ENCODE peak calls at places on chromosomes 1 and 21, in six cellular contexts. One of them, this sample, is unnamed.

GRCh38 chr1:156487862-156488261 is 12.7 kb downstream of the MEF2D start:
- DNase-seq in psoas muscle: no peak
- DNase-seq in activated CD8-positive, alpha-beta memory T cell treated with anti-CD3 and anti-CD28 coated beads for 48 hours: no peak
- DNase-seq in pancreas: no peak
- DNase-seq in left cardiac atrium: no peak
- DNase-seq in stimulated activated CD8-positive, alpha-beta memory T cell treated with anti-CD3 and anti-CD28 coated beads, Interleukin-15, amount 100 ng/mL, for 4 hours: no peak
- DNase-seq in this sample: no peak

GRCh38 chr1:40901886-40902633 is 39.9 kb upstream of the CITED4 start:
- DNase-seq in psoas muscle: peak
- DNase-seq in activated CD8-positive, alpha-beta memory T cell treated with anti-CD3 and anti-CD28 coated beads for 48 hours: no peak
- DNase-seq in pancreas: no peak
- DNase-seq in left cardiac atrium: peak
- DNase-seq in stimulated activated CD8-positive, alpha-beta memory T cell treated with anti-CD3 and anti-CD28 coated beads, Interleukin-15, amount 100 ng/mL, for 4 hours: no peak
- DNase-seq in this sample: peak

GRCh38 chr21:32921632-32922230 is 104.0 kb upstream of the OLIG2 start:
- DNase-seq in psoas muscle: no peak
- DNase-seq in activated CD8-positive, alpha-beta memory T cell treated with anti-CD3 and anti-CD28 coated beads for 48 hours: no peak
- DNase-seq in pancreas: no peak
- DNase-seq in left cardiac atrium: no peak
- DNase-seq in stimulated activated CD8-positive, alpha-beta memory T cell treated with anti-CD3 and anti-CD28 coated beads, Interleukin-15, amount 100 ng/mL, for 4 hours: no peak
- DNase-seq in this sample: peak

GRCh38 chr1:229107972-229108371 is 162.9 kb upstream of the RAB4A start:
- DNase-seq in psoas muscle: no peak
- DNase-seq in activated CD8-positive, alpha-beta memory T cell treated with anti-CD3 and anti-CD28 coated beads for 48 hours: no peak
- DNase-seq in pancreas: no peak
- DNase-seq in left cardiac atrium: no peak
- DNase-seq in stimulated activated CD8-positive, alpha-beta memory T cell treated with anti-CD3 and anti-CD28 coated beads, Interleukin-15, amount 100 ng/mL, for 4 hours: no peak
- DNase-seq in this sample: no peak

GRCh38 chr1:160954158-160955104 is at the start of gene ITLN2:
- DNase-seq in psoas muscle: no peak
- DNase-seq in activated CD8-positive, alpha-beta memory T cell treated with anti-CD3 and anti-CD28 coated beads for 48 hours: peak
- DNase-seq in pancreas: no peak
- DNase-seq in left cardiac atrium: no peak
- DNase-seq in stimulated activated CD8-positive, alpha-beta memory T cell treated with anti-CD3 and anti-CD28 coated beads, Interleukin-15, amount 100 ng/mL, for 4 hours: no peak
- DNase-seq in this sample: no peak

GRCh38 chr1:22709227-22709626 is 1.4 kb upstream of the EPHB2 start:
- DNase-seq in psoas muscle: no peak
- DNase-seq in activated CD8-positive, alpha-beta memory T cell treated with anti-CD3 and anti-CD28 coated beads for 48 hours: no peak
- DNase-seq in pancreas: no peak
- DNase-seq in left cardiac atrium: no peak
- DNase-seq in stimulated activated CD8-positive, alpha-beta memory T cell treated with anti-CD3 and anti-CD28 coated beads, Interleukin-15, amount 100 ng/mL, for 4 hours: no peak
- DNase-seq in this sample: no peak

GRCh38 chr1:30927448-30927847 is 18.9 kb upstream of the SDC3 start:
- DNase-seq in psoas muscle: no peak
- DNase-seq in activated CD8-positive, alpha-beta memory T cell treated with anti-CD3 and anti-CD28 coated beads for 48 hours: no peak
- DNase-seq in pancreas: no peak
- DNase-seq in left cardiac atrium: no peak
- DNase-seq in stimulated activated CD8-positive, alpha-beta memory T cell treated with anti-CD3 and anti-CD28 coated beads, Interleukin-15, amount 100 ng/mL, for 4 hours: no peak
- DNase-seq in this sample: no peak

GRCh38 chr1:154407021-154407865 is 2.1 kb downstream of the IL6R start:
- DNase-seq in psoas muscle: peak
- DNase-seq in activated CD8-positive, alpha-beta memory T cell treated with anti-CD3 and anti-CD28 coated beads for 48 hours: no peak
- DNase-seq in pancreas: no peak
- DNase-seq in left cardiac atrium: no peak
- DNase-seq in stimulated activated CD8-positive, alpha-beta memory T cell treated with anti-CD3 and anti-CD28 coated beads, Interleukin-15, amount 100 ng/mL, for 4 hours: no peak
- DNase-seq in this sample: no peak

GRCh38 chr1:247548847-247549246 is at the start of gene GCSAML:
- DNase-seq in psoas muscle: no peak
- DNase-seq in activated CD8-positive, alpha-beta memory T cell treated with anti-CD3 and anti-CD28 coated beads for 48 hours: no peak
- DNase-seq in pancreas: no peak
- DNase-seq in left cardiac atrium: no peak
- DNase-seq in stimulated activated CD8-positive, alpha-beta memory T cell treated with anti-CD3 and anti-CD28 coated beads, Interleukin-15, amount 100 ng/mL, for 4 hours: no peak
- DNase-seq in this sample: no peak

GRCh38 chr1:94240822-94241221 is 3.4 kb upstream of the ARHGAP29 start:
- DNase-seq in psoas muscle: no peak
- DNase-seq in activated CD8-positive, alpha-beta memory T cell treated with anti-CD3 and anti-CD28 coated beads for 48 hours: no peak
- DNase-seq in pancreas: no peak
- DNase-seq in left cardiac atrium: no peak
- DNase-seq in stimulated activated CD8-positive, alpha-beta memory T cell treated with anti-CD3 and anti-CD28 coated beads, Interleukin-15, amount 100 ng/mL, for 4 hours: no peak
- DNase-seq in this sample: no peak

GRCh38 chr1:153627797-153628626 is at the start of gene S100A1:
- DNase-seq in psoas muscle: peak
- DNase-seq in activated CD8-positive, alpha-beta memory T cell treated with anti-CD3 and anti-CD28 coated beads for 48 hours: no peak
- DNase-seq in pancreas: no peak
- DNase-seq in left cardiac atrium: peak
- DNase-seq in stimulated activated CD8-positive, alpha-beta memory T cell treated with anti-CD3 and anti-CD28 coated beads, Interleukin-15, amount 100 ng/mL, for 4 hours: no peak
- DNase-seq in this sample: peak

GRCh38 chr1:150321826-150322166 is 463 bp downstream of the PRPF3 start:
- DNase-seq in psoas muscle: no peak
- DNase-seq in activated CD8-positive, alpha-beta memory T cell treated with anti-CD3 and anti-CD28 coated beads for 48 hours: no peak
- DNase-seq in pancreas: no peak
- DNase-seq in left cardiac atrium: no peak
- DNase-seq in stimulated activated CD8-positive, alpha-beta memory T cell treated with anti-CD3 and anti-CD28 coated beads, Interleukin-15, amount 100 ng/mL, for 4 hours: peak
- DNase-seq in this sample: no peak

GRCh38 chr1:22888320-22889075 is 84.2 kb downstream of the LACTBL1 start:
- DNase-seq in psoas muscle: no peak
- DNase-seq in activated CD8-positive, alpha-beta memory T cell treated with anti-CD3 and anti-CD28 coated beads for 48 hours: no peak
- DNase-seq in pancreas: no peak
- DNase-seq in left cardiac atrium: no peak
- DNase-seq in stimulated activated CD8-positive, alpha-beta memory T cell treated with anti-CD3 and anti-CD28 coated beads, Interleukin-15, amount 100 ng/mL, for 4 hours: no peak
- DNase-seq in this sample: no peak

GRCh38 chr1:117232551-117232950 is 21.8 kb upstream of the VTCN1 start:
- DNase-seq in psoas muscle: no peak
- DNase-seq in activated CD8-positive, alpha-beta memory T cell treated with anti-CD3 and anti-CD28 coated beads for 48 hours: no peak
- DNase-seq in pancreas: no peak
- DNase-seq in left cardiac atrium: no peak
- DNase-seq in stimulated activated CD8-positive, alpha-beta memory T cell treated with anti-CD3 and anti-CD28 coated beads, Interleukin-15, amount 100 ng/mL, for 4 hours: no peak
- DNase-seq in this sample: no peak

GRCh38 chr1:29450591-29450990 is 214.3 kb downstream of the PTPRU start:
- DNase-seq in psoas muscle: no peak
- DNase-seq in activated CD8-positive, alpha-beta memory T cell treated with anti-CD3 and anti-CD28 coated beads for 48 hours: no peak
- DNase-seq in pancreas: no peak
- DNase-seq in left cardiac atrium: no peak
- DNase-seq in stimulated activated CD8-positive, alpha-beta memory T cell treated with anti-CD3 and anti-CD28 coated beads, Interleukin-15, amount 100 ng/mL, for 4 hours: no peak
- DNase-seq in this sample: no peak

GRCh38 chr1:236860096-236860495 is 65.0 kb downstream of the MTR start:
- DNase-seq in psoas muscle: no peak
- DNase-seq in activated CD8-positive, alpha-beta memory T cell treated with anti-CD3 and anti-CD28 coated beads for 48 hours: no peak
- DNase-seq in pancreas: no peak
- DNase-seq in left cardiac atrium: no peak
- DNase-seq in stimulated activated CD8-positive, alpha-beta memory T cell treated with anti-CD3 and anti-CD28 coated beads, Interleukin-15, amount 100 ng/mL, for 4 hours: no peak
- DNase-seq in this sample: no peak

GRCh38 chr1:76640092-76640491 is 227.2 kb upstream of the ST6GALNAC5 start:
- DNase-seq in psoas muscle: no peak
- DNase-seq in activated CD8-positive, alpha-beta memory T cell treated with anti-CD3 and anti-CD28 coated beads for 48 hours: no peak
- DNase-seq in pancreas: no peak
- DNase-seq in left cardiac atrium: no peak
- DNase-seq in stimulated activated CD8-positive, alpha-beta memory T cell treated with anti-CD3 and anti-CD28 coated beads, Interleukin-15, amount 100 ng/mL, for 4 hours: no peak
- DNase-seq in this sample: no peak

This sample was measured in left ventricle myocardium superior.